ENCODE peak calls at places on chromosome 2, in seven cellular contexts. One of them, this sample, is unnamed.
A peak's percentile ranks its signal among the peaks of the same experiment; 100 is the strongest.

GRCh38 chr2:191451116-191451515 is 205.9 kb downstream of the MYO1B start:
- DNase-seq in spleen: no peak
- DNase-seq in activated T-helper 1 cell treated with anti-CD3 and anti-CD28 coated beads, Interleukin-12 subunit alpha, Interleukin-12 subunit beta, Interleukin-2, Interleukin-4 antibody, amounts not matched to agents 30 ng/mL and 10 ng/mL and 1 ng/mL, durations not matched to agents 14 hours and 24 hours and 36 hours: no peak
- DNase-seq in 8988T: no peak
- DNase-seq in GM12892: no peak
- DNase-seq in CD4-positive, CD25-positive, alpha-beta regulatory T cell: no peak
- DNase-seq in activated CD8-positive, alpha-beta memory T cell treated with anti-CD3 and anti-CD28 coated beads for 1 hour: no peak
- DNase-seq in this sample: no peak

GRCh38 chr2:223100061-223100511 is 48.1 kb downstream of the KCNE4 start:
- DNase-seq in spleen: no peak
- DNase-seq in activated T-helper 1 cell treated with anti-CD3 and anti-CD28 coated beads, Interleukin-12 subunit alpha, Interleukin-12 subunit beta, Interleukin-2, Interleukin-4 antibody, amounts not matched to agents 30 ng/mL and 10 ng/mL and 1 ng/mL, durations not matched to agents 14 hours and 24 hours and 36 hours: no peak
- DNase-seq in 8988T: no peak
- DNase-seq in GM12892: no peak
- DNase-seq in CD4-positive, CD25-positive, alpha-beta regulatory T cell: no peak
- DNase-seq in activated CD8-positive, alpha-beta memory T cell treated with anti-CD3 and anti-CD28 coated beads for 1 hour: no peak
- DNase-seq in this sample: no peak

GRCh38 chr2:120605231-120605935 is 130.3 kb upstream of the GLI2 start:
- DNase-seq in spleen: peak; percentile 64
- DNase-seq in activated T-helper 1 cell treated with anti-CD3 and anti-CD28 coated beads, Interleukin-12 subunit alpha, Interleukin-12 subunit beta, Interleukin-2, Interleukin-4 antibody, amounts not matched to agents 30 ng/mL and 10 ng/mL and 1 ng/mL, durations not matched to agents 14 hours and 24 hours and 36 hours: no peak
- DNase-seq in 8988T: no peak
- DNase-seq in GM12892: no peak
- DNase-seq in CD4-positive, CD25-positive, alpha-beta regulatory T cell: no peak
- DNase-seq in activated CD8-positive, alpha-beta memory T cell treated with anti-CD3 and anti-CD28 coated beads for 1 hour: no peak
- DNase-seq in this sample: no peak

GRCh38 chr2:175432021-175432420 is 250.5 kb upstream of the ATP5MC3 start:
- DNase-seq in spleen: no peak
- DNase-seq in activated T-helper 1 cell treated with anti-CD3 and anti-CD28 coated beads, Interleukin-12 subunit alpha, Interleukin-12 subunit beta, Interleukin-2, Interleukin-4 antibody, amounts not matched to agents 30 ng/mL and 10 ng/mL and 1 ng/mL, durations not matched to agents 14 hours and 24 hours and 36 hours: no peak
- DNase-seq in 8988T: no peak
- DNase-seq in GM12892: no peak
- DNase-seq in CD4-positive, CD25-positive, alpha-beta regulatory T cell: no peak
- DNase-seq in activated CD8-positive, alpha-beta memory T cell treated with anti-CD3 and anti-CD28 coated beads for 1 hour: no peak
- DNase-seq in this sample: no peak

GRCh38 chr2:174577967-174578589 is 19.5 kb downstream of the WIPF1 start:
- DNase-seq in spleen: no peak
- DNase-seq in activated T-helper 1 cell treated with anti-CD3 and anti-CD28 coated beads, Interleukin-12 subunit alpha, Interleukin-12 subunit beta, Interleukin-2, Interleukin-4 antibody, amounts not matched to agents 30 ng/mL and 10 ng/mL and 1 ng/mL, durations not matched to agents 14 hours and 24 hours and 36 hours: no peak
- DNase-seq in 8988T: no peak
- DNase-seq in GM12892: no peak
- DNase-seq in CD4-positive, CD25-positive, alpha-beta regulatory T cell: peak; percentile 69
- DNase-seq in activated CD8-positive, alpha-beta memory T cell treated with anti-CD3 and anti-CD28 coated beads for 1 hour: peak; percentile 34
- DNase-seq in this sample: no peak

GRCh38 chr2:134934641-134935040 is 16.0 kb downstream of the CCNT2 start:
- DNase-seq in spleen: no peak
- DNase-seq in activated T-helper 1 cell treated with anti-CD3 and anti-CD28 coated beads, Interleukin-12 subunit alpha, Interleukin-12 subunit beta, Interleukin-2, Interleukin-4 antibody, amounts not matched to agents 30 ng/mL and 10 ng/mL and 1 ng/mL, durations not matched to agents 14 hours and 24 hours and 36 hours: no peak
- DNase-seq in 8988T: no peak
- DNase-seq in GM12892: no peak
- DNase-seq in CD4-positive, CD25-positive, alpha-beta regulatory T cell: no peak
- DNase-seq in activated CD8-positive, alpha-beta memory T cell treated with anti-CD3 and anti-CD28 coated beads for 1 hour: no peak
- DNase-seq in this sample: no peak

GRCh38 chr2:238884812-238885408 is 37.0 kb downstream of the TWIST2 start:
- DNase-seq in spleen: peak; percentile 47
- DNase-seq in activated T-helper 1 cell treated with anti-CD3 and anti-CD28 coated beads, Interleukin-12 subunit alpha, Interleukin-12 subunit beta, Interleukin-2, Interleukin-4 antibody, amounts not matched to agents 30 ng/mL and 10 ng/mL and 1 ng/mL, durations not matched to agents 14 hours and 24 hours and 36 hours: no peak
- DNase-seq in 8988T: no peak
- DNase-seq in GM12892: no peak
- DNase-seq in CD4-positive, CD25-positive, alpha-beta regulatory T cell: no peak
- DNase-seq in activated CD8-positive, alpha-beta memory T cell treated with anti-CD3 and anti-CD28 coated beads for 1 hour: no peak
- DNase-seq in this sample: no peak

GRCh38 chr2:26807788-26808460 is 22.1 kb downstream of the CENPA start:
- DNase-seq in spleen: no peak
- DNase-seq in activated T-helper 1 cell treated with anti-CD3 and anti-CD28 coated beads, Interleukin-12 subunit alpha, Interleukin-12 subunit beta, Interleukin-2, Interleukin-4 antibody, amounts not matched to agents 30 ng/mL and 10 ng/mL and 1 ng/mL, durations not matched to agents 14 hours and 24 hours and 36 hours: no peak
- DNase-seq in 8988T: no peak
- DNase-seq in GM12892: no peak
- DNase-seq in CD4-positive, CD25-positive, alpha-beta regulatory T cell: no peak
- DNase-seq in activated CD8-positive, alpha-beta memory T cell treated with anti-CD3 and anti-CD28 coated beads for 1 hour: no peak
- DNase-seq in this sample: no peak

GRCh38 chr2:172555522-172556283 is at the start of gene PDK1:
- DNase-seq in spleen: peak; percentile 98
- DNase-seq in activated T-helper 1 cell treated with anti-CD3 and anti-CD28 coated beads, Interleukin-12 subunit alpha, Interleukin-12 subunit beta, Interleukin-2, Interleukin-4 antibody, amounts not matched to agents 30 ng/mL and 10 ng/mL and 1 ng/mL, durations not matched to agents 14 hours and 24 hours and 36 hours: peak; percentile 91
- DNase-seq in 8988T: peak; percentile 82
- DNase-seq in GM12892: peak; percentile 74
- DNase-seq in CD4-positive, CD25-positive, alpha-beta regulatory T cell: peak; percentile 94
- DNase-seq in activated CD8-positive, alpha-beta memory T cell treated with anti-CD3 and anti-CD28 coated beads for 1 hour: peak; percentile 65
- DNase-seq in this sample: peak; percentile 90

GRCh38 chr2:86790828-86791561 is at the start of gene CD8A:
- DNase-seq in spleen: peak; percentile 85
- DNase-seq in activated T-helper 1 cell treated with anti-CD3 and anti-CD28 coated beads, Interleukin-12 subunit alpha, Interleukin-12 subunit beta, Interleukin-2, Interleukin-4 antibody, amounts not matched to agents 30 ng/mL and 10 ng/mL and 1 ng/mL, durations not matched to agents 14 hours and 24 hours and 36 hours: no peak
- DNase-seq in 8988T: no peak
- DNase-seq in GM12892: no peak
- DNase-seq in CD4-positive, CD25-positive, alpha-beta regulatory T cell: peak; percentile 43
- DNase-seq in activated CD8-positive, alpha-beta memory T cell treated with anti-CD3 and anti-CD28 coated beads for 1 hour: no peak
- DNase-seq in this sample: no peak

GRCh38 chr2:120659275-120659952 is 76.3 kb upstream of the GLI2 start:
- DNase-seq in spleen: no peak
- DNase-seq in activated T-helper 1 cell treated with anti-CD3 and anti-CD28 coated beads, Interleukin-12 subunit alpha, Interleukin-12 subunit beta, Interleukin-2, Interleukin-4 antibody, amounts not matched to agents 30 ng/mL and 10 ng/mL and 1 ng/mL, durations not matched to agents 14 hours and 24 hours and 36 hours: no peak
- DNase-seq in 8988T: no peak
- DNase-seq in GM12892: no peak
- DNase-seq in CD4-positive, CD25-positive, alpha-beta regulatory T cell: no peak
- DNase-seq in activated CD8-positive, alpha-beta memory T cell treated with anti-CD3 and anti-CD28 coated beads for 1 hour: no peak
- DNase-seq in this sample: no peak

GRCh38 chr2:39667142-39667880 is 1.6 kb downstream of the TMEM178A start:
- DNase-seq in spleen: no peak
- DNase-seq in activated T-helper 1 cell treated with anti-CD3 and anti-CD28 coated beads, Interleukin-12 subunit alpha, Interleukin-12 subunit beta, Interleukin-2, Interleukin-4 antibody, amounts not matched to agents 30 ng/mL and 10 ng/mL and 1 ng/mL, durations not matched to agents 14 hours and 24 hours and 36 hours: no peak
- DNase-seq in 8988T: no peak
- DNase-seq in GM12892: no peak
- DNase-seq in CD4-positive, CD25-positive, alpha-beta regulatory T cell: no peak
- DNase-seq in activated CD8-positive, alpha-beta memory T cell treated with anti-CD3 and anti-CD28 coated beads for 1 hour: no peak
- DNase-seq in this sample: no peak

GRCh38 chr2:160365691-160366367 is 127.8 kb downstream of the RBMS1 start:
- DNase-seq in spleen: no peak
- DNase-seq in activated T-helper 1 cell treated with anti-CD3 and anti-CD28 coated beads, Interleukin-12 subunit alpha, Interleukin-12 subunit beta, Interleukin-2, Interleukin-4 antibody, amounts not matched to agents 30 ng/mL and 10 ng/mL and 1 ng/mL, durations not matched to agents 14 hours and 24 hours and 36 hours: no peak
- DNase-seq in 8988T: no peak
- DNase-seq in GM12892: no peak
- DNase-seq in CD4-positive, CD25-positive, alpha-beta regulatory T cell: no peak
- DNase-seq in activated CD8-positive, alpha-beta memory T cell treated with anti-CD3 and anti-CD28 coated beads for 1 hour: no peak
- DNase-seq in this sample: no peak

GRCh38 chr2:65277791-65278449 is 50.3 kb downstream of the ACTR2 start:
- DNase-seq in spleen: no peak
- DNase-seq in activated T-helper 1 cell treated with anti-CD3 and anti-CD28 coated beads, Interleukin-12 subunit alpha, Interleukin-12 subunit beta, Interleukin-2, Interleukin-4 antibody, amounts not matched to agents 30 ng/mL and 10 ng/mL and 1 ng/mL, durations not matched to agents 14 hours and 24 hours and 36 hours: no peak
- DNase-seq in 8988T: no peak
- DNase-seq in GM12892: no peak
- DNase-seq in CD4-positive, CD25-positive, alpha-beta regulatory T cell: no peak
- DNase-seq in activated CD8-positive, alpha-beta memory T cell treated with anti-CD3 and anti-CD28 coated beads for 1 hour: no peak
- DNase-seq in this sample: no peak

GRCh38 chr2:78606895-78607294 is 418.6 kb upstream of the REG3G start:
- DNase-seq in spleen: no peak
- DNase-seq in activated T-helper 1 cell treated with anti-CD3 and anti-CD28 coated beads, Interleukin-12 subunit alpha, Interleukin-12 subunit beta, Interleukin-2, Interleukin-4 antibody, amounts not matched to agents 30 ng/mL and 10 ng/mL and 1 ng/mL, durations not matched to agents 14 hours and 24 hours and 36 hours: no peak
- DNase-seq in 8988T: no peak
- DNase-seq in GM12892: no peak
- DNase-seq in CD4-positive, CD25-positive, alpha-beta regulatory T cell: no peak
- DNase-seq in activated CD8-positive, alpha-beta memory T cell treated with anti-CD3 and anti-CD28 coated beads for 1 hour: no peak
- DNase-seq in this sample: no peak

GRCh38 chr2:144515694-144516416 is 4.1 kb downstream of the ZEB2 start:
- DNase-seq in spleen: peak; percentile 90
- DNase-seq in activated T-helper 1 cell treated with anti-CD3 and anti-CD28 coated beads, Interleukin-12 subunit alpha, Interleukin-12 subunit beta, Interleukin-2, Interleukin-4 antibody, amounts not matched to agents 30 ng/mL and 10 ng/mL and 1 ng/mL, durations not matched to agents 14 hours and 24 hours and 36 hours: no peak
- DNase-seq in 8988T: no peak
- DNase-seq in GM12892: no peak
- DNase-seq in CD4-positive, CD25-positive, alpha-beta regulatory T cell: peak; percentile 14
- DNase-seq in activated CD8-positive, alpha-beta memory T cell treated with anti-CD3 and anti-CD28 coated beads for 1 hour: no peak
- DNase-seq in this sample: no peak

GRCh38 chr2:152056418-152056817 is 42.4 kb downstream of the CACNB4 start:
- DNase-seq in spleen: no peak
- DNase-seq in activated T-helper 1 cell treated with anti-CD3 and anti-CD28 coated beads, Interleukin-12 subunit alpha, Interleukin-12 subunit beta, Interleukin-2, Interleukin-4 antibody, amounts not matched to agents 30 ng/mL and 10 ng/mL and 1 ng/mL, durations not matched to agents 14 hours and 24 hours and 36 hours: no peak
- DNase-seq in 8988T: no peak
- DNase-seq in GM12892: no peak
- DNase-seq in CD4-positive, CD25-positive, alpha-beta regulatory T cell: no peak
- DNase-seq in activated CD8-positive, alpha-beta memory T cell treated with anti-CD3 and anti-CD28 coated beads for 1 hour: no peak
- DNase-seq in this sample: no peak

GRCh38 chr2:237556773-237557632 is 9.4 kb upstream of the PRLH start:
- DNase-seq in spleen: no peak
- DNase-seq in activated T-helper 1 cell treated with anti-CD3 and anti-CD28 coated beads, Interleukin-12 subunit alpha, Interleukin-12 subunit beta, Interleukin-2, Interleukin-4 antibody, amounts not matched to agents 30 ng/mL and 10 ng/mL and 1 ng/mL, durations not matched to agents 14 hours and 24 hours and 36 hours: no peak
- DNase-seq in 8988T: no peak
- DNase-seq in GM12892: peak; percentile 64
- DNase-seq in CD4-positive, CD25-positive, alpha-beta regulatory T cell: peak; percentile 69
- DNase-seq in activated CD8-positive, alpha-beta memory T cell treated with anti-CD3 and anti-CD28 coated beads for 1 hour: no peak
- DNase-seq in this sample: no peak

GRCh38 chr2:167753142-167753541 is 494.3 kb downstream of the STK39 start:
- DNase-seq in spleen: no peak
- DNase-seq in activated T-helper 1 cell treated with anti-CD3 and anti-CD28 coated beads, Interleukin-12 subunit alpha, Interleukin-12 subunit beta, Interleukin-2, Interleukin-4 antibody, amounts not matched to agents 30 ng/mL and 10 ng/mL and 1 ng/mL, durations not matched to agents 14 hours and 24 hours and 36 hours: no peak
- DNase-seq in 8988T: no peak
- DNase-seq in GM12892: no peak
- DNase-seq in CD4-positive, CD25-positive, alpha-beta regulatory T cell: no peak
- DNase-seq in activated CD8-positive, alpha-beta memory T cell treated with anti-CD3 and anti-CD28 coated beads for 1 hour: no peak
- DNase-seq in this sample: no peak

GRCh38 chr2:84969511-84970265 is 1.3 kb upstream of the KCMF1 start:
- DNase-seq in spleen: no peak
- DNase-seq in activated T-helper 1 cell treated with anti-CD3 and anti-CD28 coated beads, Interleukin-12 subunit alpha, Interleukin-12 subunit beta, Interleukin-2, Interleukin-4 antibody, amounts not matched to agents 30 ng/mL and 10 ng/mL and 1 ng/mL, durations not matched to agents 14 hours and 24 hours and 36 hours: no peak
- DNase-seq in 8988T: no peak
- DNase-seq in GM12892: no peak
- DNase-seq in CD4-positive, CD25-positive, alpha-beta regulatory T cell: peak; percentile 74
- DNase-seq in activated CD8-positive, alpha-beta memory T cell treated with anti-CD3 and anti-CD28 coated beads for 1 hour: no peak
- DNase-seq in this sample: no peak

GRCh38 chr2:217714268-217714643 is 288.5 kb downstream of the TNS1 start:
- DNase-seq in spleen: no peak
- DNase-seq in activated T-helper 1 cell treated with anti-CD3 and anti-CD28 coated beads, Interleukin-12 subunit alpha, Interleukin-12 subunit beta, Interleukin-2, Interleukin-4 antibody, amounts not matched to agents 30 ng/mL and 10 ng/mL and 1 ng/mL, durations not matched to agents 14 hours and 24 hours and 36 hours: no peak
- DNase-seq in 8988T: no peak
- DNase-seq in GM12892: no peak
- DNase-seq in CD4-positive, CD25-positive, alpha-beta regulatory T cell: no peak
- DNase-seq in activated CD8-positive, alpha-beta memory T cell treated with anti-CD3 and anti-CD28 coated beads for 1 hour: no peak
- DNase-seq in this sample: no peak

GRCh38 chr2:170818294-170819104 is 1.8 kb downstream of the GAD1 start:
- DNase-seq in spleen: peak; percentile 72
- DNase-seq in activated T-helper 1 cell treated with anti-CD3 and anti-CD28 coated beads, Interleukin-12 subunit alpha, Interleukin-12 subunit beta, Interleukin-2, Interleukin-4 antibody, amounts not matched to agents 30 ng/mL and 10 ng/mL and 1 ng/mL, durations not matched to agents 14 hours and 24 hours and 36 hours: no peak
- DNase-seq in 8988T: peak; percentile 59
- DNase-seq in GM12892: no peak
- DNase-seq in CD4-positive, CD25-positive, alpha-beta regulatory T cell: no peak
- DNase-seq in activated CD8-positive, alpha-beta memory T cell treated with anti-CD3 and anti-CD28 coated beads for 1 hour: no peak
- DNase-seq in this sample: no peak

GRCh38 chr2:36951574-36951973 is 14.8 kb downstream of the STRN start:
- DNase-seq in spleen: no peak
- DNase-seq in activated T-helper 1 cell treated with anti-CD3 and anti-CD28 coated beads, Interleukin-12 subunit alpha, Interleukin-12 subunit beta, Interleukin-2, Interleukin-4 antibody, amounts not matched to agents 30 ng/mL and 10 ng/mL and 1 ng/mL, durations not matched to agents 14 hours and 24 hours and 36 hours: no peak
- DNase-seq in 8988T: no peak
- DNase-seq in GM12892: no peak
- DNase-seq in CD4-positive, CD25-positive, alpha-beta regulatory T cell: no peak
- DNase-seq in activated CD8-positive, alpha-beta memory T cell treated with anti-CD3 and anti-CD28 coated beads for 1 hour: no peak
- DNase-seq in this sample: no peak

GRCh38 chr2:39632871-39633270 is 32.8 kb upstream of the TMEM178A start:
- DNase-seq in spleen: no peak
- DNase-seq in activated T-helper 1 cell treated with anti-CD3 and anti-CD28 coated beads, Interleukin-12 subunit alpha, Interleukin-12 subunit beta, Interleukin-2, Interleukin-4 antibody, amounts not matched to agents 30 ng/mL and 10 ng/mL and 1 ng/mL, durations not matched to agents 14 hours and 24 hours and 36 hours: no peak
- DNase-seq in 8988T: no peak
- DNase-seq in GM12892: no peak
- DNase-seq in CD4-positive, CD25-positive, alpha-beta regulatory T cell: no peak
- DNase-seq in activated CD8-positive, alpha-beta memory T cell treated with anti-CD3 and anti-CD28 coated beads for 1 hour: no peak
- DNase-seq in this sample: no peak

GRCh38 chr2:71696381-71696780 is 243.0 kb downstream of the DYSF start:
- DNase-seq in spleen: peak; percentile 47
- DNase-seq in activated T-helper 1 cell treated with anti-CD3 and anti-CD28 coated beads, Interleukin-12 subunit alpha, Interleukin-12 subunit beta, Interleukin-2, Interleukin-4 antibody, amounts not matched to agents 30 ng/mL and 10 ng/mL and 1 ng/mL, durations not matched to agents 14 hours and 24 hours and 36 hours: no peak
- DNase-seq in 8988T: no peak
- DNase-seq in GM12892: no peak
- DNase-seq in CD4-positive, CD25-positive, alpha-beta regulatory T cell: no peak
- DNase-seq in activated CD8-positive, alpha-beta memory T cell treated with anti-CD3 and anti-CD28 coated beads for 1 hour: no peak
- DNase-seq in this sample: no peak

GRCh38 chr2:56230171-56230570 is 46.4 kb downstream of the CCDC85A start:
- DNase-seq in spleen: no peak
- DNase-seq in activated T-helper 1 cell treated with anti-CD3 and anti-CD28 coated beads, Interleukin-12 subunit alpha, Interleukin-12 subunit beta, Interleukin-2, Interleukin-4 antibody, amounts not matched to agents 30 ng/mL and 10 ng/mL and 1 ng/mL, durations not matched to agents 14 hours and 24 hours and 36 hours: no peak
- DNase-seq in 8988T: no peak
- DNase-seq in GM12892: no peak
- DNase-seq in CD4-positive, CD25-positive, alpha-beta regulatory T cell: no peak
- DNase-seq in activated CD8-positive, alpha-beta memory T cell treated with anti-CD3 and anti-CD28 coated beads for 1 hour: no peak
- DNase-seq in this sample: no peak

GRCh38 chr2:62586981-62587380 is 81.0 kb upstream of the TMEM17 start:
- DNase-seq in spleen: no peak
- DNase-seq in activated T-helper 1 cell treated with anti-CD3 and anti-CD28 coated beads, Interleukin-12 subunit alpha, Interleukin-12 subunit beta, Interleukin-2, Interleukin-4 antibody, amounts not matched to agents 30 ng/mL and 10 ng/mL and 1 ng/mL, durations not matched to agents 14 hours and 24 hours and 36 hours: no peak
- DNase-seq in 8988T: no peak
- DNase-seq in GM12892: no peak
- DNase-seq in CD4-positive, CD25-positive, alpha-beta regulatory T cell: no peak
- DNase-seq in activated CD8-positive, alpha-beta memory T cell treated with anti-CD3 and anti-CD28 coated beads for 1 hour: no peak
- DNase-seq in this sample: no peak

GRCh38 chr2:67694464-67694863 is 297.3 kb downstream of the ETAA1 start:
- DNase-seq in spleen: no peak
- DNase-seq in activated T-helper 1 cell treated with anti-CD3 and anti-CD28 coated beads, Interleukin-12 subunit alpha, Interleukin-12 subunit beta, Interleukin-2, Interleukin-4 antibody, amounts not matched to agents 30 ng/mL and 10 ng/mL and 1 ng/mL, durations not matched to agents 14 hours and 24 hours and 36 hours: no peak
- DNase-seq in 8988T: no peak
- DNase-seq in GM12892: no peak
- DNase-seq in CD4-positive, CD25-positive, alpha-beta regulatory T cell: no peak
- DNase-seq in activated CD8-positive, alpha-beta memory T cell treated with anti-CD3 and anti-CD28 coated beads for 1 hour: no peak
- DNase-seq in this sample: no peak

GRCh38 chr2:127702395-127703009 is 1.2 kb downstream of the SFT2D3 start:
- DNase-seq in spleen: no peak
- DNase-seq in activated T-helper 1 cell treated with anti-CD3 and anti-CD28 coated beads, Interleukin-12 subunit alpha, Interleukin-12 subunit beta, Interleukin-2, Interleukin-4 antibody, amounts not matched to agents 30 ng/mL and 10 ng/mL and 1 ng/mL, durations not matched to agents 14 hours and 24 hours and 36 hours: no peak
- DNase-seq in 8988T: no peak
- DNase-seq in GM12892: no peak
- DNase-seq in CD4-positive, CD25-positive, alpha-beta regulatory T cell: no peak
- DNase-seq in activated CD8-positive, alpha-beta memory T cell treated with anti-CD3 and anti-CD28 coated beads for 1 hour: no peak
- DNase-seq in this sample: no peak

GRCh38 chr2:151269798-151270568 is 8.3 kb upstream of the RBM43 start:
- DNase-seq in spleen: no peak
- DNase-seq in activated T-helper 1 cell treated with anti-CD3 and anti-CD28 coated beads, Interleukin-12 subunit alpha, Interleukin-12 subunit beta, Interleukin-2, Interleukin-4 antibody, amounts not matched to agents 30 ng/mL and 10 ng/mL and 1 ng/mL, durations not matched to agents 14 hours and 24 hours and 36 hours: no peak
- DNase-seq in 8988T: no peak
- DNase-seq in GM12892: no peak
- DNase-seq in CD4-positive, CD25-positive, alpha-beta regulatory T cell: no peak
- DNase-seq in activated CD8-positive, alpha-beta memory T cell treated with anti-CD3 and anti-CD28 coated beads for 1 hour: no peak
- DNase-seq in this sample: no peak

This sample was measured in stimulated activated naive B cell treated with anti-CD40 and anti-IgM and Interleukin-4, amounts not matched to agents 10 μg/mL and 1 μg/mL and 100 μg/mL, for 72 hours.